ENCODE peak calls at places on chromosomes 4 and X, in five cellular contexts. One of them, this sample, is unnamed.

GRCh38 chr4:37392540-37393255 is 148.2 kb downstream of the NWD2 start:
- DNase-seq in ovary: no peak
- DNase-seq in astrocyte: no peak
- DNase-seq in BJ: no peak
- DNase-seq in cardiac muscle cell: no peak
- DNase-seq in this sample: no peak

GRCh38 chr4:2264481-2265041 is 2.7 kb upstream of the MXD4 start:
- DNase-seq in ovary: peak
- DNase-seq in astrocyte: no peak
- DNase-seq in BJ: no peak
- DNase-seq in cardiac muscle cell: no peak
- DNase-seq in this sample: no peak

GRCh38 chr4:6616087-6616995 is 24.1 kb upstream of the MRFAP1 start:
- DNase-seq in ovary: no peak
- DNase-seq in astrocyte: no peak
- DNase-seq in BJ: no peak
- DNase-seq in cardiac muscle cell: no peak
- DNase-seq in this sample: no peak

GRCh38 chrX:97844161-97844560 is 960.5 kb downstream of the RPA4 start:
- DNase-seq in ovary: no peak
- DNase-seq in astrocyte: no peak
- DNase-seq in BJ: no peak
- DNase-seq in cardiac muscle cell: no peak
- DNase-seq in this sample: no peak

GRCh38 chr4:178752954-178753525 is 1310.8 kb upstream of the AGA start:
- DNase-seq in ovary: no peak
- DNase-seq in astrocyte: peak
- DNase-seq in BJ: no peak
- DNase-seq in cardiac muscle cell: peak
- DNase-seq in this sample: no peak

GRCh38 chrX:43741843-43742573 is 85.9 kb downstream of the MAOA start:
- DNase-seq in ovary: no peak
- DNase-seq in astrocyte: peak
- DNase-seq in BJ: no peak
- DNase-seq in cardiac muscle cell: no peak
- DNase-seq in this sample: peak

GRCh38 chr4:153243464-153243863 is 39.2 kb downstream of the TRIM2 start:
- DNase-seq in ovary: no peak
- DNase-seq in astrocyte: no peak
- DNase-seq in BJ: no peak
- DNase-seq in cardiac muscle cell: no peak
- DNase-seq in this sample: no peak

GRCh38 chrX:17376381-17377046 is 1.5 kb downstream of the NHS start:
- DNase-seq in ovary: peak
- DNase-seq in astrocyte: no peak
- DNase-seq in BJ: no peak
- DNase-seq in cardiac muscle cell: peak
- DNase-seq in this sample: no peak

GRCh38 chr4:36274158-36274557 is 7.3 kb upstream of the DTHD1 start:
- DNase-seq in ovary: no peak
- DNase-seq in astrocyte: peak
- DNase-seq in BJ: no peak
- DNase-seq in cardiac muscle cell: no peak
- DNase-seq in this sample: no peak

GRCh38 chr4:118981839-118982381 is 93.3 kb downstream of the SYNPO2 start:
- DNase-seq in ovary: peak
- DNase-seq in astrocyte: peak
- DNase-seq in BJ: peak
- DNase-seq in cardiac muscle cell: peak
- DNase-seq in this sample: peak

GRCh38 chr4:147550626-147551250 is 66.5 kb upstream of the TMEM184C start:
- DNase-seq in ovary: no peak
- DNase-seq in astrocyte: peak
- DNase-seq in BJ: peak
- DNase-seq in cardiac muscle cell: no peak
- DNase-seq in this sample: peak

GRCh38 chrX:139049455-139049854 is 337.9 kb upstream of the FGF13 start:
- DNase-seq in ovary: no peak
- DNase-seq in astrocyte: peak
- DNase-seq in BJ: no peak
- DNase-seq in cardiac muscle cell: no peak
- DNase-seq in this sample: peak

GRCh38 chr4:178105223-178105622 is 663.0 kb upstream of the AGA start:
- DNase-seq in ovary: no peak
- DNase-seq in astrocyte: no peak
- DNase-seq in BJ: no peak
- DNase-seq in cardiac muscle cell: no peak
- DNase-seq in this sample: no peak

GRCh38 chrX:132714913-132715312 is 226.1 kb upstream of the MBNL3 start:
- DNase-seq in ovary: no peak
- DNase-seq in astrocyte: no peak
- DNase-seq in BJ: no peak
- DNase-seq in cardiac muscle cell: no peak
- DNase-seq in this sample: no peak

GRCh38 chrX:132710756-132711155 is 221.9 kb upstream of the MBNL3 start:
- DNase-seq in ovary: no peak
- DNase-seq in astrocyte: no peak
- DNase-seq in BJ: no peak
- DNase-seq in cardiac muscle cell: no peak
- DNase-seq in this sample: no peak

GRCh38 chrX:132718411-132718810 is 229.6 kb upstream of the MBNL3 start:
- DNase-seq in ovary: no peak
- DNase-seq in astrocyte: no peak
- DNase-seq in BJ: no peak
- DNase-seq in cardiac muscle cell: peak
- DNase-seq in this sample: no peak

GRCh38 chrX:132716006-132716405 is 227.2 kb upstream of the MBNL3 start:
- DNase-seq in ovary: no peak
- DNase-seq in astrocyte: no peak
- DNase-seq in BJ: no peak
- DNase-seq in cardiac muscle cell: no peak
- DNase-seq in this sample: no peak
- TF ChIP-seq CTCF in ovary: no peak
- TF ChIP-seq CTCF in astrocyte: peak
- TF ChIP-seq CTCF in BJ: peak
- TF ChIP-seq CTCF in cardiac muscle cell: peak
- TF ChIP-seq CTCF in this sample: peak

GRCh38 chr4:74615411-74615810 is 170.5 kb downstream of the AREG start:
- DNase-seq in ovary: no peak
- DNase-seq in astrocyte: no peak
- DNase-seq in BJ: no peak
- DNase-seq in cardiac muscle cell: no peak
- DNase-seq in this sample: no peak
- TF ChIP-seq CTCF in ovary: no peak
- TF ChIP-seq CTCF in astrocyte: no peak
- TF ChIP-seq CTCF in BJ: no peak
- TF ChIP-seq CTCF in cardiac muscle cell: no peak
- TF ChIP-seq CTCF in this sample: no peak

GRCh38 chrX:132591719-132592275 is 103.0 kb upstream of the MBNL3 start:
- DNase-seq in ovary: no peak
- DNase-seq in astrocyte: no peak
- DNase-seq in BJ: no peak
- DNase-seq in cardiac muscle cell: no peak
- DNase-seq in this sample: no peak

GRCh38 chrX:132590350-132591026 is 101.7 kb upstream of the MBNL3 start:
- DNase-seq in ovary: no peak
- DNase-seq in astrocyte: no peak
- DNase-seq in BJ: no peak
- DNase-seq in cardiac muscle cell: no peak
- DNase-seq in this sample: no peak

GRCh38 chrX:132594129-132594528 is 105.3 kb upstream of the MBNL3 start:
- DNase-seq in ovary: no peak
- DNase-seq in astrocyte: peak
- DNase-seq in BJ: no peak
- DNase-seq in cardiac muscle cell: no peak
- DNase-seq in this sample: no peak

DNA sequence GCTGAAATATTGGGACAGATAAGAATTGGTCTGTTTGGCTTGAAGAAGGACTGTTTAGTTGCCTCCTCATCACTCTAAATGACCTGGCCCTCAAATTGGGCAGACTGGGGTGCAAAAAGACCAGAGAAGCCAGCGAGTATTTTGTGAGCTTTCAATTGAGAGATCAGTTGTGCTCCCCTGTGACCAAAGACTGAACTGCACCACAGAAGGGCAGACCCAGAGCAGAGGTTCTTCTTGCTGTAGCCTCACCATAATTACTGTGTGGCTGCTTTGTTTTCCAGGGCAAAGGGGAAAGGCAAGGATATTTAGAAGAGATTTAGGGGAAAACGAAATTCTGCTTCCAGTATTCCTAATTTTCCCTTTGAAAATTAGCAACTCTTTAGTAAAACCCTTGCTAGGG is 104.0 kb upstream of the MBNL3 start:
- DNase-seq in ovary: no peak
- DNase-seq in astrocyte: no peak
- DNase-seq in BJ: no peak
- DNase-seq in cardiac muscle cell: peak
- DNase-seq in this sample: peak
- TF ChIP-seq CTCF in ovary: no peak
- TF ChIP-seq CTCF in astrocyte: no peak
- TF ChIP-seq CTCF in BJ: peak
- TF ChIP-seq CTCF in cardiac muscle cell: peak
- TF ChIP-seq CTCF in this sample: peak

DNA sequence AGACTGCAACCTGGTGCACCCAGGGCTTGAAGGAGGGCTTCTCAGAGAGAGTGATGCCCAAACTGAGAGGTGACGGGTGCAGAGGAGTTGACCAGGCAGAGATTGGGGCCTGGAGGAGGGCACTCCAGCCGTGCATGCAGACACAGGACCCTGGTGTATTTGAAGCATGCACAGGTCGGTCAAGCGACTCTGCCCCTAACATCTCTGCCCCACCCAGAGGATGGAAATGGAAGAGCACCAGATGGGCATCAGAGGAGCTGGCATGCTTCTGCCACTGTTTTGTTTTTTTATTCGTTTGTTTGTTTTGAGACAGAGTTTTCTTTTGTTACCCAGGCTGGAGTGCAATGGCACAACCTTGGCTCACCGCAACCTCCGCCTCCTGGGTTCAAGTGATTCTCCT is 320.9 kb downstream of the EVC2 start:
- DNase-seq in ovary: no peak
- DNase-seq in astrocyte: no peak
- DNase-seq in BJ: no peak
- DNase-seq in cardiac muscle cell: no peak
- DNase-seq in this sample: no peak
- TF ChIP-seq CTCF in ovary: no peak
- TF ChIP-seq CTCF in astrocyte: no peak
- TF ChIP-seq CTCF in BJ: no peak
- TF ChIP-seq CTCF in cardiac muscle cell: no peak
- TF ChIP-seq CTCF in this sample: peak

DNA sequence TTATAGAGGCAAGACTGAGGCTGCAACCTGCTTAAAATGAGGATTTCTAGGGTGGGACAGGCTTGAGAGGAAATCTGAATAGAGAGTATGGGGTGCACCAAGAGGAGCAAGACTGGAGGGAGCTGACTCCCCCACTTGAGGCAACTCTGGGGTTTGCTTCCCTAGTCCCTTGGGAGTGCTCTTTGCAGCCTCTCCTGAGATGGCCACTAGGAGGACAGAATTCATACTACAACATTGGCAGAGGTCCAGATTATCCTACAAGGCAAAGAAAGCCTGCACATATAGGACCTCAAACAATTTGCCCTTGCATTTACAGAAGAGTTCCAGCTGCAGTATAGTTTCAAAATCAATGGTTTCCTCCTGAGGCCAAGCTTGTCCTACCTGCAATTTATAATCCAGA is 830.9 kb downstream of the TECRL start:
- DNase-seq in ovary: no peak
- DNase-seq in astrocyte: no peak
- DNase-seq in BJ: no peak
- DNase-seq in cardiac muscle cell: no peak
- DNase-seq in this sample: no peak
- TF ChIP-seq CTCF in ovary: no peak
- TF ChIP-seq CTCF in astrocyte: no peak
- TF ChIP-seq CTCF in BJ: no peak
- TF ChIP-seq CTCF in cardiac muscle cell: no peak
- TF ChIP-seq CTCF in this sample: no peak

GRCh38 chrX:106894392-106894909 is 8.7 kb downstream of the RIPPLY1 start:
- DNase-seq in ovary: peak
- DNase-seq in astrocyte: peak
- DNase-seq in BJ: no peak
- DNase-seq in cardiac muscle cell: peak
- DNase-seq in this sample: peak
- TF ChIP-seq CTCF in ovary: peak
- TF ChIP-seq CTCF in astrocyte: peak
- TF ChIP-seq CTCF in BJ: peak
- TF ChIP-seq CTCF in cardiac muscle cell: peak
- TF ChIP-seq CTCF in this sample: peak

GRCh38 chr4:174136013-174136412 is 147.5 kb downstream of the FBXO8 start:
- DNase-seq in ovary: no peak
- DNase-seq in astrocyte: no peak
- DNase-seq in BJ: no peak
- DNase-seq in cardiac muscle cell: peak
- DNase-seq in this sample: peak
- TF ChIP-seq CTCF in ovary: no peak
- TF ChIP-seq CTCF in astrocyte: no peak
- TF ChIP-seq CTCF in BJ: no peak
- TF ChIP-seq CTCF in cardiac muscle cell: no peak
- TF ChIP-seq CTCF in this sample: no peak

GRCh38 chr4:106803107-106803506 is 233.0 kb downstream of the DKK2 start:
- DNase-seq in ovary: no peak
- DNase-seq in astrocyte: no peak
- DNase-seq in BJ: no peak
- DNase-seq in cardiac muscle cell: no peak
- DNase-seq in this sample: no peak
- TF ChIP-seq CTCF in ovary: no peak
- TF ChIP-seq CTCF in astrocyte: no peak
- TF ChIP-seq CTCF in BJ: no peak
- TF ChIP-seq CTCF in cardiac muscle cell: no peak
- TF ChIP-seq CTCF in this sample: no peak

GRCh38 chr4:114807759-114808404 is 209.3 kb downstream of the UGT8 start:
- DNase-seq in ovary: no peak
- DNase-seq in astrocyte: no peak
- DNase-seq in BJ: no peak
- DNase-seq in cardiac muscle cell: peak
- DNase-seq in this sample: peak
- TF ChIP-seq CTCF in ovary: no peak
- TF ChIP-seq CTCF in astrocyte: peak
- TF ChIP-seq CTCF in BJ: peak
- TF ChIP-seq CTCF in cardiac muscle cell: peak
- TF ChIP-seq CTCF in this sample: peak